ENCODE peak calls at places on chromosomes 11 and 22, in four cellular contexts. A is mammary epithelial cell, Y is mucosa of descending colon, H is AG04450. M is an unnamed sample.

GRCh38 chr11:106202935-106203620 is 125.6 kb downstream of the AASDHPPT start:
- DNase-seq in A (no peak), Y (no peak), H (no peak), M (no peak)

GRCh38 chr11:78460468-78460867 is 42.8 kb upstream of the GAB2 start:
- DNase-seq in A (peak), Y (no peak), H (no peak), M (no peak)

GRCh38 chr22:19109198-19110063 is 12.8 kb downstream of the DGCR2 start:
- DNase-seq in A (peak), Y (no peak), H (no peak), M (no peak)

GRCh38 chr11:57100638-57101312 is 81.0 kb upstream of the LRRC55 start:
- DNase-seq in A (no peak), Y (no peak), H (no peak), M (no peak)

GRCh38 chr22:50016988-50017700 is 4.6 kb upstream of the IL17REL start:
- DNase-seq in A (no peak), Y (no peak), H (no peak), M (peak)

GRCh38 chr11:74417379-74417804 is 19.2 kb upstream of the PGM2L1 start:
- DNase-seq in A (peak), Y (no peak), H (no peak), M (no peak)

GRCh38 chr11:12165237-12165875 is 55.0 kb downstream of the MICAL2 start:
- DNase-seq in A (peak), Y (no peak), H (no peak), M (no peak)

GRCh38 chr11:133595998-133596590 is 63.8 kb upstream of the OPCML start:
- DNase-seq in A (no peak), Y (no peak), H (no peak), M (no peak)

GRCh38 chr11:6693342-6694228 is 10.4 kb upstream of the MRPL17 start:
- DNase-seq in A (peak), Y (no peak), H (peak), M (peak)

GRCh38 chr11:79953629-79954028 is 512.8 kb upstream of the TENM4 start:
- DNase-seq in A (no peak), Y (no peak), H (no peak), M (no peak)

DNA sequence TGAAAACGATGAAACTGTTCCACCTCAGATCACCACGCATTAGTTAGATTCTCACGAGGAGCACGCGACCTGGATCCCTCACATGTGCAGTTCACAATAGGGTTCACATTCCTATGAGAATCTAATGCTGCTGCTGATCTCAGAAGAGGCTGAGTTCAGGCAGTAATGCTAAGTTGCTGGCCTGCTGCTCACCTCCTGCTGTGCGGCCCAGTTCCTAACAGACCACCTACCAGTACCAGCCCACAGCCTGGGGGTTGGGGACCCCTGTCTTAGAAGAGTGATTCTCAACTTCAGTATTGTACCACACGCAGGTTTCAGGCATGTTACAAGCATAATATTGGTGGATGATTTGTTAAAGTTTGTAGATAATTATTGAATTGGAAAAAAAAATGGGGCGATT is 182.7 kb downstream of the BLID start:
- DNase-seq in A (no peak), Y (no peak), H (no peak), M (no peak)
- H3K4me3 ChIP-seq in A (no peak), Y (no peak), H (no peak), M (no peak)

DNA sequence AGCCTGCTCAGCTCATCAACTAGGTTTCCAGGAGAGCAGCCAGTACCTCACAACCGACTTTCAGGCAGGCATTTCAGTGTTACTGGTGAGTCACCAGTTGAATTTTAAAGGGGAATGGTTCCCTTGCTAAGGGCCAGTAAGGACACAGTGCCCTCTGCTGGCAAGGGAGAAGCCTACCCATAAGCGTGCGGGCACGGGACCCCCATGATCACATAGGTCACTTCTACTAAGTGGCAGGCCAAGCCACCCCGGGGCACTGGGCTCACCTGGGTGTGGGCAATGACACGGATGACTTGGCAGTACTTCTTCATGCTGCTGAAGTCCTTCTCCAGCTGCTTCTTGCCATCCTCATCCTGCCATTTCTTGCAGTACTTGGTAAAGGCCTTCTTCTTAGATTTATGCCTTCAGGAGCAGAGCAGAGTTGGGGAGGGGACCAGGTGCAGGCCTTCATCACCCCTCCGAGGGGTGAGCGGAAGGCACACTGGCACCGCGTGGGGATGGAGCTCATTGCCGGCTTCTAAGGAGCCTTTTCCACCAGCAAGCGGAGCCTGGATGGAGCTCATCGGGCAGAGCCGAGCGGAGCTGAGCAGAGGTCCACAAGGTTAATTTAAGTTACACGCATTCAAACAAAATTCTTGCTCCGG is 2.9 kb downstream of the RPL3 start:
- DNase-seq in A (peak), Y (peak), H (peak), M (peak)
- H3K4me3 ChIP-seq in A (peak), Y (no peak), H (peak), M (peak)

GRCh38 chr11:64810891-64811272 is 531 bp upstream of the MEN1 start:
- DNase-seq in A (no peak), Y (peak), H (no peak), M (peak)
- H3K4me3 ChIP-seq in A (peak), Y (peak), H (peak), M (peak)

DNA sequence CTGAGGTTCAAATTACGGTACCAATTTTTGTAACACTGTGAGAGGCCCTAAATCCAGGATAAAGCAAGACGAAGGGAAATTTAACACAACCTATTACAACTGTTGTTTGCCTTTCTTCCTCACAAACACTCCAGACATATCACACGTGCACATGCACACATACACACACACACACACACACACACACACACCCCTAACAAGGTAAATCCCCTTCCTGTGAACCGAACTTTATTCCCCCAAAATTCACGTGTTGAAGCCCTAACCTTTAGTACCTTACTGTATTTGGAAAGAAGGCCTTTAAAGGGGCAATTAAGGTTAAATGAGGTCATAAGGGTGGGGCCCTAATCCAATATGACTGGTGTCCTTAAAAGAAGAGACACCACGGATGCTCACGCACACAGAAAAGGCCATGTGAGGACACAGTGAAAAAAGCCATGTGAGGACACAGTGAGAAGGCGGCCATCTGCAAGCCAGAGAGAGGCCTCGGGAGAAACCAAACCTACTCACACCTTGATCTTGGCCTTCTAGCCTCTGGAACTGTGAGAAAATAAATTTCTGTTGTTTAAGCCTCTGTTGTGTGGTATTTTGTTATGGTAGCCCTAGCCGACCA is 1.8 kb downstream of the SERGEF start:
- DNase-seq in A (no peak), Y (no peak), H (no peak), M (no peak)
- H3K4me3 ChIP-seq in A (no peak), Y (no peak), H (no peak), M (no peak)

GRCh38 chr11:75563978-75564552 is 2.0 kb downstream of the SERPINH1 start:
- DNase-seq in A (peak), Y (no peak), H (peak), M (peak)

GRCh38 chr11:75566763-75567279 is 4.8 kb downstream of the SERPINH1 start:
- DNase-seq in A (no peak), Y (no peak), H (no peak), M (no peak)

GRCh38 chr11:75567971-75568370 is 5.9 kb downstream of the SERPINH1 start:
- DNase-seq in A (no peak), Y (no peak), H (no peak), M (no peak)

GRCh38 chr11:75565221-75565814 is 3.3 kb downstream of the SERPINH1 start:
- DNase-seq in A (peak), Y (no peak), H (no peak), M (peak)

GRCh38 chr11:75565916-75566762 is 4.1 kb downstream of the SERPINH1 start:
- DNase-seq in A (no peak), Y (no peak), H (no peak), M (no peak)
- H3K4me3 ChIP-seq in A (no peak), Y (no peak), H (peak), M (no peak)